ENCODE peak calls at places on chromosomes 5 and 9, in five cellular contexts. E is left lung; U is RWPE2; Q is effector memory CD8-positive, alpha-beta T cell; L is natural killer cell. G is an unnamed sample.

GRCh38 chr5:170589643-170590042 is 85.8 kb downstream of the KCNIP1 start:
- ATAC-seq in Q (no peak), E (no peak), L (peak; percentile 24), U (no peak), G (no peak)

GRCh38 chr5:32165597-32165996 is 8.5 kb downstream of the GOLPH3 start:
- ATAC-seq in Q (no peak), E (peak; percentile 14), L (no peak), U (no peak), G (no peak)

GRCh38 chr9:93558503-93558902 is 17.9 kb upstream of the PHF2 start:
- ATAC-seq in U (no peak), E (no peak), Q (no peak), L (no peak), G (no peak)

GRCh38 chr9:85137606-85138150 is 468.1 kb downstream of the NTRK2 start:
- ATAC-seq in E (no peak), Q (no peak), L (no peak), U (no peak), G (no peak)

GRCh38 chr5:109961755-109962154 is 272.0 kb downstream of the MAN2A1 start:
- ATAC-seq in L (no peak), Q (no peak), E (peak; percentile 49), U (no peak), G (no peak)

GRCh38 chr9:110926828-110927227 is 111.4 kb downstream of the LPAR1 start:
- ATAC-seq in E (peak; percentile 86), U (no peak), Q (no peak), L (no peak), G (no peak)

GRCh38 chr5:178123094-178123986 is 7.5 kb upstream of the RMND5B start:
- ATAC-seq in L (no peak), Q (no peak), U (peak; percentile 66), E (no peak), G (no peak)

GRCh38 chr5:88172847-88173758 is 95.5 kb downstream of the TMEM161B start:
- ATAC-seq in U (no peak), L (no peak), Q (no peak), E (no peak), G (no peak)

GRCh38 chr9:99867968-99868367 is 38.5 kb upstream of the STX17 start:
- ATAC-seq in Q (no peak), E (no peak), L (no peak), U (no peak), G (no peak)

GRCh38 chr5:40307920-40308319 is 371.8 kb upstream of the PTGER4 start:
- ATAC-seq in E (no peak), U (no peak), L (no peak), Q (peak; percentile 37), G (no peak)

GRCh38 chr5:75964008-75964407 is 119.2 kb upstream of the SV2C start:
- ATAC-seq in E (no peak), U (no peak), L (no peak), Q (no peak), G (no peak)

GRCh38 chr9:92188969-92189781 is 74.0 kb upstream of the SPTLC1 start:
- ATAC-seq in L (no peak), Q (no peak), U (no peak), E (no peak), G (no peak)

GRCh38 chr9:114465906-114466900 is 39.1 kb downstream of the WHRN start:
- ATAC-seq in Q (no peak), E (no peak), L (no peak), U (no peak), G (no peak)

GRCh38 chr5:146877783-146878470 is 630 bp downstream of the PPP2R2B start:
- ATAC-seq in L (peak; percentile 67), U (peak; percentile 55), E (peak; percentile 36), Q (peak; percentile 55), G (peak; percentile 35)

GRCh38 chr9:92180669-92181181 is 65.5 kb upstream of the SPTLC1 start:
- ATAC-seq in U (no peak), L (no peak), Q (no peak), E (peak; percentile 42), G (peak; percentile 61)

GRCh38 chr5:36703245-36703860 is 96.9 kb downstream of the SLC1A3 start:
- ATAC-seq in L (no peak), U (no peak), E (no peak), Q (no peak), G (peak; percentile 51)

GRCh38 chr9:112041536-112042243 is 133.4 kb downstream of the SUSD1 start:
- ATAC-seq in E (peak; percentile 75), U (peak; percentile 91), Q (no peak), L (no peak), G (peak; percentile 87)

GRCh38 chr9:113626735-113627495 is 163.4 kb downstream of the RGS3 start:
- ATAC-seq in L (no peak), E (peak; percentile 43), U (no peak), Q (no peak), G (peak; percentile 79)

GRCh38 chr5:135236951-135237791 is 161.9 kb downstream of the MACROH2A1 start:
- ATAC-seq in E (no peak), U (no peak), Q (no peak), L (no peak), G (peak; percentile 17)

GRCh38 chr5:161027763-161028162 is 175.8 kb upstream of the ATP10B start:
- ATAC-seq in U (no peak), E (peak; percentile 25), Q (no peak), L (no peak), G (no peak)

GRCh38 chr5:95284512-95285405 is at the start of gene MCTP1:
- ATAC-seq in U (peak; percentile 59), E (peak; percentile 81), Q (no peak), L (no peak), G (no peak)

GRCh38 chr9:6194934-6195333 is 20.7 kb upstream of the IL33 start:
- ATAC-seq in L (no peak), E (no peak), U (no peak), Q (no peak), G (no peak)

GRCh38 chr9:107827304-107827703 is 337.7 kb upstream of the KLF4 start:
- ATAC-seq in U (no peak), L (no peak), E (no peak), Q (no peak), G (no peak)

GRCh38 chr5:124697912-124698690 is 48.3 kb downstream of the ZNF608 start:
- ATAC-seq in L (no peak), E (peak; percentile 87), U (no peak), Q (no peak), G (peak; percentile 68)

GRCh38 chr5:157613385-157614245 is 38.0 kb upstream of the ADAM19 start:
- ATAC-seq in U (no peak), E (no peak), Q (peak; percentile 74), L (no peak), G (no peak)

GRCh38 chr9:121592265-121592664 is 59.2 kb upstream of the DAB2IP start:
- ATAC-seq in Q (no peak), E (no peak), U (no peak), L (no peak), G (no peak)

GRCh38 chr9:137744632-137745183 is 125.9 kb downstream of the EHMT1 start:
- ATAC-seq in E (no peak), L (no peak), U (no peak), Q (no peak), G (no peak)

GRCh38 chr5:137613554-137614265 is 114.6 kb upstream of the SPOCK1 start:
- ATAC-seq in E (peak; percentile 74), Q (peak; percentile 16), L (peak; percentile 32), U (no peak), G (no peak)

GRCh38 chr9:123925161-123925560 is 4.8 kb downstream of the DENND1A start:
- ATAC-seq in L (no peak), Q (no peak), U (no peak), E (no peak), G (no peak)

GRCh38 chr5:78492650-78493049 is 132.2 kb downstream of the SCAMP1 start:
- ATAC-seq in U (no peak), E (no peak), Q (no peak), L (no peak), G (no peak)